ENCODE peak calls at places on chromosomes 6 and 20, in five cellular contexts. D, G, X, E and I are unnamed samples.

GRCh38 chr20:1388253-1388652 is 4.6 kb downstream of the FKBP1A start:
- DNase-seq in D (no peak), G (no peak), X (no peak), E (no peak), I (no peak)

GRCh38 chr20:48682529-48683385 is 145.0 kb downstream of the PREX1 start:
- DNase-seq in D (peak), G (no peak), X (peak), E (peak), I (peak)

GRCh38 chr6:30821862-30822784 is 62.2 kb upstream of the DDR1 start:
- DNase-seq in D (peak), G (no peak), X (no peak), E (peak), I (peak)

GRCh38 chr20:61918548-61918947 is 147.1 kb downstream of the TAF4 start:
- DNase-seq in D (no peak), G (no peak), X (no peak), E (no peak), I (no peak)

GRCh38 chr6:704037-704436 is 11.1 kb upstream of the EXOC2 start:
- DNase-seq in D (no peak), G (no peak), X (no peak), E (no peak), I (no peak)

GRCh38 chr6:79672631-79673065 is 41.5 kb downstream of the SH3BGRL2 start:
- DNase-seq in D (peak), G (peak), X (no peak), E (peak), I (peak)

GRCh38 chr6:153172815-153173214 is 41.7 kb upstream of the RGS17 start:
- DNase-seq in D (no peak), G (no peak), X (no peak), E (no peak), I (no peak)

GRCh38 chr6:52724406-52725121 is 38.7 kb downstream of the GSTA2 start:
- DNase-seq in D (peak), G (peak), X (peak), E (peak), I (peak)

GRCh38 chr20:25469558-25469957 is 62.1 kb downstream of the GINS1 start:
- DNase-seq in D (no peak), G (no peak), X (peak), E (no peak), I (no peak)

GRCh38 chr6:82589509-82590206 is 226.0 kb downstream of the TPBG start:
- DNase-seq in D (peak), G (peak), X (no peak), E (peak), I (peak)

GRCh38 chr6:159252955-159253508 is 83.8 kb downstream of the FNDC1 start:
- DNase-seq in D (no peak), G (peak), X (no peak), E (peak), I (no peak)

GRCh38 chr6:34888874-34889555 is at the start of gene ANKS1A:
- DNase-seq in D (peak), G (peak), X (peak), E (peak), I (peak)

GRCh38 chr20:50020283-50020682 is 37.5 kb downstream of the SNAI1 start:
- DNase-seq in D (peak), G (no peak), X (no peak), E (no peak), I (peak)

GRCh38 chr20:25049261-25050060 is 8.5 kb downstream of the ACSS1 start:
- DNase-seq in D (no peak), G (no peak), X (peak), E (no peak), I (no peak)

GRCh38 chr20:49381558-49382493 is 100.6 kb downstream of the KCNB1 start:
- DNase-seq in D (no peak), G (peak), X (peak), E (no peak), I (no peak)

GRCh38 chr6:144990768-144991167 is 705.6 kb downstream of the UTRN start:
- DNase-seq in D (no peak), G (no peak), X (no peak), E (no peak), I (no peak)

GRCh38 chr6:135703621-135704020 is 147.9 kb upstream of the PDE7B start:
- DNase-seq in D (no peak), G (no peak), X (no peak), E (peak), I (no peak)

GRCh38 chr6:50602191-50602810 is 111.0 kb upstream of the TFAP2D start:
- DNase-seq in D (peak), G (peak), X (no peak), E (peak), I (peak)

GRCh38 chr6:44663860-44664584 is 276.5 kb downstream of the CDC5L start:
- DNase-seq in D (no peak), G (no peak), X (no peak), E (no peak), I (no peak)

GRCh38 chr6:44661221-44661609 is 273.7 kb downstream of the CDC5L start:
- DNase-seq in D (no peak), G (no peak), X (no peak), E (no peak), I (no peak)

GRCh38 chr6:44661631-44662030 is 274.1 kb downstream of the CDC5L start:
- DNase-seq in D (no peak), G (no peak), X (no peak), E (no peak), I (no peak)

GRCh38 chr6:44660561-44661220 is 273.2 kb downstream of the CDC5L start:
- DNase-seq in D (no peak), G (no peak), X (no peak), E (no peak), I (no peak)

DNA sequence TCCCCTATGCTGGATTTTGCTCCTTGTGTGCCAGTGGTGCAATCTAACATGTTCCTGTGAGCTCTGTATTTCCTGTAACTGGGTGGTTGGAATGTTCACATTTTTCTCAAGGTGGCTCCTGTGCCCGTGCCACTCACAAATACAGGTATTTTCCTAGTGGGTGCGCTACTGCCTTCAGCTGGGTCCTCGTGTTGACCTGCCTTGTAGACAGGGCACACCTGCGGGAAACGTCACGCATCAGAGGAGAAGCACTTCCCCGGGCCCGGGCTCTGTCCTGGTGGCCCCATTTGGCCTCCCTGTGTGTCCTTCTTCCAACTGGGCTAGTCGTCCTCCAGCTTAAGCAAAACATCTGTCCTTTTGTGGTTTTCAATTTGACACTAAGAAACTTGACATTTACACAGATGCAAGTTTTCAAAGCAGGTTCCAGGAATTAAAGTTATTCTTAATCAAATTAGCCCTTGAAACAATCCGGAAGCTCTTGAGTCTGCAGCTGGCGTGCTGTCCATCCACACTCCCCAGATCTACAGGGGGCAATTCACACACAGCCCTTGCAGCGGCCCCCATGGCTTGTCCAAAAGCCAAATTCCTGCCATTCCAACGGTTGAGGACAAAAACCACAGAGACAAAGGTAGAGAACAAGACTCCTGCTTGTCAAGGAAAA is 275.1 kb downstream of the CDC5L start:
- DNase-seq in D (no peak), G (no peak), X (peak), E (no peak), I (no peak)
- H3K9ac ChIP-seq in D (no peak), G (no peak), X (no peak), E (no peak), I (no peak)

DNA sequence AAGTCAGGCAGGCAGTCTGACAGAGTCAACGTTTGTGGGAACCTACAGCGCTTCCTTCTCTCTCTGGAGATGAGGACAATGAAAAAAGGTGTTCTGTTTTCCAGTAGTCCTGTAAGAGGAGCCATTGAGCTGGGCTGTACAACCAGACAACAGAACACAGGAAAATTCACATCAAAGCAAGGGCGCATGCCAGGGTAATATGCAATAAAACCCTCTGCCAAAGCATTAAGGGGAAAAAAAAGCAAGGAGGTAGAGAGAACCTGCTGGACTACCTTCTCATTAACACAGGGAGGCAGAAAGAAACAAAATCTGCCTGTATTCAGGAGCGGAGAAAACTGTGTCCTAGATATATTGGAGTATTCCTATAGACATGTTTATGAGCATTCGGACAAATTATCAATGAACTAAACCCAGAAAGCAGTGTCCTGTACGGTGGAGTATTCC is 1.3 kb downstream of the RNF24 start:
- DNase-seq in D (peak), G (peak), X (no peak), E (peak), I (peak)
- H3K9ac ChIP-seq in D (peak), G (peak), X (peak), E (peak), I (no peak)

DNA sequence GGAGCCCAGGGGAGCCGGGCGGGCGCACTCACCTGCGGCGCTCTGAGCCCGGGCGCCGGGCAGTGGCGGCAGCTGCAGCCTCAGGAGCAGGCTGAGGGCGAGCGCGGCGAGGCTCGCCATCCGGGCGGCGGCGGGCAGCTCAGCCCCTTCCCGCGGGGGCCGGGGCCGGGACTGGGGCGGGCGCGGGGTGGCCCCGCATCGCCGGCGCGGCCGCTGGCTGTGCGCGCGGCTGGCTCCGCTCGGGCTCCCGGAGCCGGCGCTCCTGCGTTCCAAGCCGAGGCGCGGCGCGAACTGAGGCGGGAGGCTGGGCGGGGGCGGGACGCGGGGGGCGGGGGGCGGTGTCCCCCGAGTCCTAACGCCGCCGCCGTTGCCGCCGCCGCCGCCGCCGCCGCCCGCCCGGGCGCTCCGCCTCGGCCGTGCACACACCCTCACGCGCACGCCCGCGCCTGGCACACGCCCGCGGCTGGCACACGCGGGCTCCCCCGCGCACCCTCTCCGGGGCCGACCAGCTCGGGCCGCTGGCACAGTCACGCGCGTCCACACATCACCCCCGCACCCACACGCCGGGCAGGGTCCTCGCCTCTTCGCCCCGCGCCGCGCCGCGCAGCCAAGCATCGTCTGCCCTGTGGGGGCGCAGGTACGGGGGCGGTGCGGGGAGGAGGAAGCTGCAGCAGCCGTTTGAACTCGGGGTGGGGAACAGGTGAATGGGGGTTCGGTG is at the start of gene PTPRT:
- DNase-seq in D (no peak), G (no peak), X (no peak), E (no peak), I (no peak)
- H3K9ac ChIP-seq in D (no peak), G (no peak), X (no peak), E (no peak), I (no peak)

GRCh38 chr6:11201772-11202512 is 30.5 kb downstream of the NEDD9 start:
- DNase-seq in D (peak), G (no peak), X (no peak), E (no peak), I (no peak)
- H3K9ac ChIP-seq in D (no peak), G (no peak), X (no peak), E (no peak), I (peak)